ENCODE peak calls at places on chromosomes 6 and 20, in four cellular contexts. P is H1, T is K562, U is HepG2. Z is an unnamed sample.

GRCh38 chr6:115545410-115545986 is 515.2 kb downstream of the FRK start:
- DNase-seq in U (peak), T (no peak), P (peak), Z (peak)

GRCh38 chr6:34556031-34556471 is at the start of gene SPDEF:
- DNase-seq in P (no peak), U (peak), T (no peak), Z (no peak)

GRCh38 chr20:39222102-39222501 is 260.0 kb downstream of the DHX35 start:
- DNase-seq in U (no peak), T (no peak), P (no peak), Z (no peak)

GRCh38 chr20:9458075-9458818 is 56.1 kb upstream of the LAMP5 start:
- DNase-seq in P (no peak), U (peak), T (no peak), Z (peak)

GRCh38 chr6:50843842-50844241 is 25.2 kb downstream of the TFAP2B start:
- DNase-seq in U (no peak), T (peak), P (no peak), Z (no peak)

GRCh38 chr20:44003609-44004008 is 89.0 kb downstream of the TOX2 start:
- DNase-seq in T (no peak), U (no peak), P (no peak), Z (no peak)

GRCh38 chr6:44849829-44850228 is 462.3 kb downstream of the CDC5L start:
- DNase-seq in P (no peak), T (no peak), U (no peak), Z (no peak)

GRCh38 chr6:20403766-20404640 is 2.3 kb downstream of the E2F3 start:
- DNase-seq in P (no peak), U (peak), T (peak), Z (peak)

GRCh38 chr6:135008072-135008940 is 46.3 kb downstream of the HBS1L start:
- DNase-seq in P (no peak), U (peak), T (no peak), Z (no peak)

GRCh38 chr20:24802286-24802820 is 146.7 kb upstream of the CST7 start:
- DNase-seq in T (no peak), P (no peak), U (no peak), Z (no peak)

GRCh38 chr6:16769131-16769985 is 8.1 kb upstream of the ATXN1 start:
- DNase-seq in P (no peak), T (peak), U (peak), Z (peak)

GRCh38 chr20:46767127-46767761 is 57.8 kb downstream of the SLC2A10 start:
- DNase-seq in U (peak), P (no peak), T (peak), Z (peak)

GRCh38 chr20:17227199-17227535 is 327 bp downstream of the PCSK2 start:
- DNase-seq in U (no peak), T (no peak), P (no peak), Z (no peak)
- TF ChIP-seq RNF2 in U (no peak), T (no peak), P (no peak), Z (no peak)

GRCh38 chr6:63448229-63448628 is 124.1 kb upstream of the LOC128125822 start:
- DNase-seq in P (no peak), U (peak), T (no peak), Z (peak)
- TF ChIP-seq RNF2 in P (no peak), U (no peak), T (no peak), Z (no peak)

GRCh38 chr6:37207903-37208456 is 38.0 kb downstream of the PIM1 start:
- DNase-seq in T (peak), P (peak), U (peak), Z (peak)

GRCh38 chr6:37210313-37210898 is 40.5 kb downstream of the PIM1 start:
- DNase-seq in T (peak), P (peak), U (peak), Z (peak)

GRCh38 chr6:37208793-37209192 is 38.8 kb downstream of the PIM1 start:
- DNase-seq in P (no peak), T (no peak), U (no peak), Z (no peak)

GRCh38 chr6:37212268-37212667 is 42.3 kb downstream of the PIM1 start:
- DNase-seq in U (no peak), T (no peak), P (no peak), Z (no peak)

DNA sequence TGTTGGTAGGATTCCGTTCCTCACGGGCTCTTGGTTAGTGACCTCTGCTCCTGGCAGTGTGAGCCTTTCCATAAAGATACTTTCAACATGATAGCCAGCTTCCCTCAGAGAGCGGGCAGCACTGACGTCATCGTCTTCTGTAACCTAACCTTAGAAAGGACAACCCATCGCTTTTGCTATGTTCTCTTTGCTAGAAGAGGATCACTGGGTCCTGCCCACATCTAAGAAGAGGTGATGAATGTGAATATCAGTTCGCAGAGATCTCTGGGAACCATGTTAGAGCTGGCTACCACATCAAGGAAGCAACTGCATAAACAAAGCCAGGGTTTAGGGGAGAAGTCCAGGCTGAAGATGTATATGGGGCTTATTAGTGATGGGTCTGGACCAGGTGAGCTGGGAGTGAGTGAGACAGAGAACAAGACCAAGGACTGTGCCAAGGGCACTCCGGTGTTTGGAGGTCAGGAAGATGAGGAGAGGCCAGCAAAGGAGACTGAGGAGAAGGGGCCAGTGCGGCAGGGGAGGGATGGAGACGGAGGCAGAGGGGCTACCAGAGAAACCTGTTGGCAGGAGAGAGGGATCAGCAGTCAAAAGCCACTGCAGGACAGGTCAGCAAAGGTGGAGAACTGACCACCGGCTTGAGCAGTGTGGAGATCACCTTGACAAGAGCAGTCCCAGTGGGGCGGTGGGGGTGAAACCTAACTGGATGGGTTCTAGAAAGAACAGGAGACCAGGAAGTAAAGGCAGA is 39.7 kb downstream of the PIM1 start:
- DNase-seq in T (no peak), U (no peak), P (no peak), Z (no peak)
- TF ChIP-seq RNF2 in T (no peak), U (no peak), P (no peak), Z (no peak)

GRCh38 chr6:144215402-144215931 is 65.2 kb downstream of the STX11 start:
- DNase-seq in U (peak), T (peak), P (no peak), Z (no peak)
- TF ChIP-seq RNF2 in U (no peak), T (no peak), P (no peak), Z (no peak)

DNA sequence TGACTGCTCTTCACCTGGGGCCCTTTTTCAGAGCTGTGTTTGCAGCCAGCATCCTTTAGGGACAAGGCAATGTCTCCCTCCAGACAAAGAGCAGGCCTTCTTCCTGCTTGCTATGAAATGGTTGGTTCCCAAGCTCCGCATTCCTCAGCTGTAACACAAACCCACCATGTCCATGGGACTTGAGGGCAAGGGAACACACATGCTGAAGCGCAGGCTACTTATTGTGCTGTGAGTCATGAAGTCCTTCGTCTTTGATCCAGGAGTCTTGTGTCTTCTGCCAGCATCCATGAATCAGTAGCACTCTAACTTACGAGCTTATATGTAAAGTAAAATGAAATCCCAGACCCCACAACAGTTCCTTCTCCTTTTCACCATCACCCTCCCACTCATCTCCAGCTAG is 59.0 kb downstream of the ANKRD60 start:
- DNase-seq in U (no peak), T (no peak), P (no peak), Z (no peak)
- TF ChIP-seq RNF2 in U (no peak), T (no peak), P (no peak), Z (no peak)

GRCh38 chr6:153130515-153131036 is 506 bp downstream of the RGS17 start:
- DNase-seq in U (no peak), T (no peak), P (no peak), Z (no peak)

GRCh38 chr6:153129873-153130514 is 1.1 kb downstream of the RGS17 start:
- DNase-seq in T (no peak), U (no peak), P (no peak), Z (no peak)

GRCh38 chr6:153126218-153126617 is 4.9 kb downstream of the RGS17 start:
- DNase-seq in T (no peak), U (no peak), P (no peak), Z (no peak)

GRCh38 chr6:153135681-153136080 is 4.6 kb upstream of the RGS17 start:
- DNase-seq in T (no peak), U (no peak), P (no peak), Z (no peak)

GRCh38 chr6:153131037-153131981 is at the start of gene RGS17:
- DNase-seq in U (no peak), P (peak), T (no peak), Z (peak)
- TF ChIP-seq RNF2 in U (no peak), P (no peak), T (no peak), Z (no peak)

GRCh38 chr6:102793752-102794151 is 1400.2 kb downstream of the GRIK2 start:
- DNase-seq in P (no peak), T (no peak), U (no peak), Z (no peak)

GRCh38 chr6:102799051-102799450 is 1405.5 kb downstream of the GRIK2 start:
- DNase-seq in U (no peak), P (no peak), T (no peak), Z (no peak)

GRCh38 chr6:102798631-102799030 is 1405.1 kb downstream of the GRIK2 start:
- DNase-seq in T (no peak), P (peak), U (no peak), Z (peak)
- TF ChIP-seq RNF2 in T (no peak), P (no peak), U (no peak), Z (no peak)

GRCh38 chr20:62466071-62466760 is 9.6 kb downstream of the GATA5 start:
- DNase-seq in P (no peak), T (no peak), U (no peak), Z (no peak)
- TF ChIP-seq RNF2 in P (no peak), T (no peak), U (no peak), Z (no peak)